ENCODE peak calls at places on chromosome 20, in six cellular contexts. One of them, this sample, is unnamed.

GRCh38 chr20:34709836-34710567 is 5.9 kb downstream of the TP53INP2 start:
- DNase-seq in IMR-90: peak
- DNase-seq in neuronal stem cell: peak
- DNase-seq in H1: no peak
- DNase-seq in mesendoderm: peak
- DNase-seq in H9: peak
- DNase-seq in this sample: peak

GRCh38 chr20:43666376-43667328 is at the start of gene MYBL2:
- DNase-seq in IMR-90: peak
- DNase-seq in neuronal stem cell: peak
- DNase-seq in H1: peak
- DNase-seq in mesendoderm: peak
- DNase-seq in H9: peak
- DNase-seq in this sample: peak

GRCh38 chr20:60087563-60088105 is 129.4 kb downstream of the CDH26 start:
- DNase-seq in IMR-90: no peak
- DNase-seq in neuronal stem cell: no peak
- DNase-seq in H1: no peak
- DNase-seq in mesendoderm: no peak
- DNase-seq in H9: no peak
- DNase-seq in this sample: no peak

GRCh38 chr20:7608246-7608645 is 332.0 kb downstream of the HAO1 start:
- DNase-seq in IMR-90: no peak
- DNase-seq in neuronal stem cell: peak
- DNase-seq in H1: no peak
- DNase-seq in mesendoderm: peak
- DNase-seq in H9: no peak
- DNase-seq in this sample: peak

GRCh38 chr20:57573893-57574292 is 13.0 kb downstream of the PCK1 start:
- DNase-seq in IMR-90: no peak
- DNase-seq in neuronal stem cell: no peak
- DNase-seq in H1: no peak
- DNase-seq in mesendoderm: peak
- DNase-seq in H9: peak
- DNase-seq in this sample: no peak

GRCh38 chr20:43102394-43102793 is 87.3 kb downstream of the PTPRT start:
- DNase-seq in IMR-90: no peak
- DNase-seq in neuronal stem cell: no peak
- DNase-seq in H1: peak
- DNase-seq in mesendoderm: peak
- DNase-seq in H9: peak
- DNase-seq in this sample: no peak

GRCh38 chr20:18323705-18324104 is 35.4 kb downstream of the ZNF133 start:
- DNase-seq in IMR-90: no peak
- DNase-seq in neuronal stem cell: no peak
- DNase-seq in H1: peak
- DNase-seq in mesendoderm: peak
- DNase-seq in H9: peak
- DNase-seq in this sample: no peak

GRCh38 chr20:62741701-62742491 is 33.3 kb downstream of the NTSR1 start:
- DNase-seq in IMR-90: no peak
- DNase-seq in neuronal stem cell: no peak
- DNase-seq in H1: no peak
- DNase-seq in mesendoderm: no peak
- DNase-seq in H9: no peak
- DNase-seq in this sample: no peak

GRCh38 chr20:3465301-3465700 is 5.5 kb upstream of the ATRN start:
- DNase-seq in IMR-90: no peak
- DNase-seq in neuronal stem cell: no peak
- DNase-seq in H1: no peak
- DNase-seq in mesendoderm: no peak
- DNase-seq in H9: no peak
- DNase-seq in this sample: no peak

GRCh38 chr20:37725165-37725564 is 31.3 kb downstream of the CTNNBL1 start:
- DNase-seq in IMR-90: no peak
- DNase-seq in neuronal stem cell: no peak
- DNase-seq in H1: no peak
- DNase-seq in mesendoderm: no peak
- DNase-seq in H9: no peak
- DNase-seq in this sample: no peak

GRCh38 chr20:43971233-43971632 is 56.6 kb downstream of the TOX2 start:
- DNase-seq in IMR-90: no peak
- DNase-seq in neuronal stem cell: no peak
- DNase-seq in H1: no peak
- DNase-seq in mesendoderm: no peak
- DNase-seq in H9: no peak
- DNase-seq in this sample: no peak

GRCh38 chr20:61801065-61801360 is 264.7 kb downstream of the TAF4 start:
- DNase-seq in IMR-90: no peak
- DNase-seq in neuronal stem cell: no peak
- DNase-seq in H1: no peak
- DNase-seq in mesendoderm: no peak
- DNase-seq in H9: no peak
- DNase-seq in this sample: no peak

GRCh38 chr20:19552144-19552895 is 205.7 kb upstream of the RIN2 start:
- DNase-seq in IMR-90: peak
- DNase-seq in neuronal stem cell: peak
- DNase-seq in H1: peak
- DNase-seq in mesendoderm: peak
- DNase-seq in H9: peak
- DNase-seq in this sample: no peak

GRCh38 chr20:36173451-36173933 is 19.0 kb downstream of the EPB41L1 start:
- DNase-seq in IMR-90: peak
- DNase-seq in neuronal stem cell: peak
- DNase-seq in H1: peak
- DNase-seq in mesendoderm: peak
- DNase-seq in H9: peak
- DNase-seq in this sample: peak

GRCh38 chr20:7392551-7392950 is 547.7 kb downstream of the HAO1 start:
- DNase-seq in IMR-90: no peak
- DNase-seq in neuronal stem cell: peak
- DNase-seq in H1: no peak
- DNase-seq in mesendoderm: no peak
- DNase-seq in H9: no peak
- DNase-seq in this sample: no peak

GRCh38 chr20:2220298-2220697 is 75.5 kb upstream of the TGM3 start:
- DNase-seq in IMR-90: no peak
- DNase-seq in neuronal stem cell: no peak
- DNase-seq in H1: no peak
- DNase-seq in mesendoderm: no peak
- DNase-seq in H9: no peak
- DNase-seq in this sample: no peak
- H3K4me2 ChIP-seq in IMR-90: no peak
- H3K4me2 ChIP-seq in neuronal stem cell: no peak
- H3K4me2 ChIP-seq in H1: no peak
- H3K4me2 ChIP-seq in mesendoderm: no peak
- H3K4me2 ChIP-seq in H9: no peak
- H3K4me2 ChIP-seq in this sample: no peak

DNA sequence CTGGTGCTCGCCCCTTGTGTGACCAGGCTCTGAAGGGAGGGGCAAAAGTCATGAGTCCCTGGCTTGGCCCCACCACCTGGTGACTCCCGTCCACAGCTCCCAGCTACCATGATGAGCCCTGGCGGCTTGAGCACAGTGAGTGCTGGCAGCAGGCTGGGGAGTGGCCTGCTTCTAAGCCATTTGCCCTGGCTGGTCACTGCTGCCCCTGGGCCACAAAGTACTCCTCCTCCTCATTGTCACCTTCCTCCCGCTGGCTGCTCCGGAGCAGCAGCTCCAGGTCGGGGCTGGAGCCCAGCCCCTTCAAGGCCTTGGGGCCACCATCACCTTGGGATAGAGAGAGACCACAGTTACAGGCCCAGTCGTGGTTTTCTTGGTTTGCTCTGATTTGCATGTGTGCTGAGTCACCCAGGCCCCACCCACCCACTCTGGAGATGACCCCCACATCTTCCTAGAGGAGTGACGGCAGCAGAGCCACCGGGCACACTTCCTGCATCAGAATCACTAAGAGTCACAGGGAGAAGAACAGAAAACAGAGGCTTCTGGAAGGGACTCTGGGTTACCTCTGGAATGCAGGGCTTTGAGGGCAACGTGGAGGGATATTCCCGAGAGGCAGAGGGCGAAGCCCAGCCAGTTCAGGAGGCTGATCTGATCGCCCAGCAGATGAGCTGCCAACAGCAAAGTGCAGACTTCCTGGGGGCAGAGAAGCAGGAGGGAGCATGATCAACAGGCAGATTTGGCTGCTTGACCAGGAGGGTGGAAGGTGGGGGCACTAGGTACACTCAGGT is 42.1 kb upstream of the CDH22 start:
- DNase-seq in IMR-90: peak
- DNase-seq in neuronal stem cell: peak
- DNase-seq in H1: no peak
- DNase-seq in mesendoderm: peak
- DNase-seq in H9: peak
- DNase-seq in this sample: peak
- H3K9ac ChIP-seq in IMR-90: peak
- H3K9ac ChIP-seq in neuronal stem cell: peak
- H3K9ac ChIP-seq in H1: no peak
- H3K9ac ChIP-seq in mesendoderm: peak
- H3K9ac ChIP-seq in H9: no peak
- H3K9ac ChIP-seq in this sample: peak

GRCh38 chr20:49163696-49164095 is 24.4 kb downstream of the STAU1 start:
- DNase-seq in IMR-90: no peak
- DNase-seq in neuronal stem cell: no peak
- DNase-seq in H1: no peak
- DNase-seq in mesendoderm: no peak
- DNase-seq in H9: no peak
- DNase-seq in this sample: no peak
- H2BK15ac ChIP-seq in IMR-90: no peak
- H2BK15ac ChIP-seq in neuronal stem cell: no peak
- H2BK15ac ChIP-seq in H1: no peak
- H2BK15ac ChIP-seq in mesendoderm: no peak
- H2BK15ac ChIP-seq in H9: no peak
- H2BK15ac ChIP-seq in this sample: no peak

GRCh38 chr20:2289475-2289874 is 6.3 kb upstream of the TGM3 start:
- DNase-seq in IMR-90: no peak
- DNase-seq in neuronal stem cell: no peak
- DNase-seq in H1: no peak
- DNase-seq in mesendoderm: no peak
- DNase-seq in H9: no peak
- DNase-seq in this sample: no peak
- H3K4me2 ChIP-seq in IMR-90: no peak
- H3K4me2 ChIP-seq in neuronal stem cell: no peak
- H3K4me2 ChIP-seq in H1: no peak
- H3K4me2 ChIP-seq in mesendoderm: no peak
- H3K4me2 ChIP-seq in H9: no peak
- H3K4me2 ChIP-seq in this sample: no peak

GRCh38 chr20:52127309-52127708 is 64.3 kb downstream of the ZFP64 start:
- DNase-seq in IMR-90: no peak
- DNase-seq in neuronal stem cell: no peak
- DNase-seq in H1: no peak
- DNase-seq in mesendoderm: no peak
- DNase-seq in H9: no peak
- DNase-seq in this sample: no peak
- H3K9ac ChIP-seq in IMR-90: no peak
- H3K9ac ChIP-seq in neuronal stem cell: no peak
- H3K9ac ChIP-seq in H1: no peak
- H3K9ac ChIP-seq in mesendoderm: no peak
- H3K9ac ChIP-seq in H9: no peak
- H3K9ac ChIP-seq in this sample: no peak

GRCh38 chr20:22027423-22027822 is 322.0 kb downstream of the PAX1 start:
- DNase-seq in IMR-90: no peak
- DNase-seq in neuronal stem cell: no peak
- DNase-seq in H1: no peak
- DNase-seq in mesendoderm: no peak
- DNase-seq in H9: no peak
- DNase-seq in this sample: no peak
- H2BK15ac ChIP-seq in IMR-90: no peak
- H2BK15ac ChIP-seq in neuronal stem cell: no peak
- H2BK15ac ChIP-seq in H1: no peak
- H2BK15ac ChIP-seq in mesendoderm: no peak
- H2BK15ac ChIP-seq in H9: no peak
- H2BK15ac ChIP-seq in this sample: no peak

GRCh38 chr20:32018269-32019155 is 8.3 kb downstream of the CCM2L start:
- DNase-seq in IMR-90: no peak
- DNase-seq in neuronal stem cell: peak
- DNase-seq in H1: peak
- DNase-seq in mesendoderm: peak
- DNase-seq in H9: peak
- DNase-seq in this sample: no peak
- H3K4me2 ChIP-seq in IMR-90: no peak
- H3K4me2 ChIP-seq in neuronal stem cell: peak
- H3K4me2 ChIP-seq in H1: peak
- H3K4me2 ChIP-seq in mesendoderm: peak
- H3K4me2 ChIP-seq in H9: peak
- H3K4me2 ChIP-seq in this sample: peak